ENCODE peak calls at places on chromosomes 2 and 18, in seven cellular contexts. T is spleen, Z is heart right ventricle, C is PC-3, H is lower leg skin, E is left ventricle myocardium inferior, N is heart left ventricle. L is an unnamed sample.

GRCh38 chr2:235483313-235483712 is 10.5 kb upstream of the AGAP1 start:
- DNase-seq in T (no peak), Z (no peak), C (no peak), H (no peak), E (no peak), N (no peak), L (no peak)

GRCh38 chr2:72276356-72276755 is 128.7 kb upstream of the CYP26B1 start:
- DNase-seq in T (no peak), Z (no peak), C (no peak), H (no peak), E (no peak), N (no peak), L (no peak)

GRCh38 chr2:26631815-26632214 is 9.4 kb downstream of the CIB4 start:
- DNase-seq in T (peak; percentile 48), Z (no peak), C (no peak), H (no peak), E (no peak), N (no peak), L (no peak)

GRCh38 chr2:124437811-124438210 is 412.7 kb downstream of the CNTNAP5 start:
- DNase-seq in T (no peak), Z (no peak), C (no peak), H (no peak), E (no peak), N (no peak), L (no peak)

GRCh38 chr2:171004833-171005232 is 75.8 kb downstream of the GORASP2 start:
- DNase-seq in T (no peak), Z (no peak), C (no peak), H (no peak), E (no peak), N (no peak), L (no peak)

GRCh38 chr18:75533954-75534353 is 106.5 kb upstream of the SMIM21 start:
- DNase-seq in T (no peak), Z (no peak), C (no peak), H (no peak), E (no peak), N (no peak), L (no peak)

GRCh38 chr2:37875332-37875976 is 49.6 kb upstream of the RMDN2 start:
- DNase-seq in T (no peak), Z (no peak), C (no peak), H (no peak), E (no peak), N (no peak), L (no peak)

GRCh38 chr2:667332-668000 is 9.7 kb downstream of the TMEM18 start:
- DNase-seq in T (no peak), Z (no peak), C (peak; percentile 86), H (peak; percentile 23), E (no peak), N (no peak), L (no peak)

GRCh38 chr2:29273704-29274611 is 158.7 kb downstream of the CLIP4 start:
- DNase-seq in T (no peak), Z (no peak), C (peak; percentile 71), H (peak; percentile 20), E (no peak), N (no peak), L (no peak)

GRCh38 chr18:12391487-12392136 is 14.6 kb upstream of the AFG3L2 start:
- DNase-seq in T (peak; percentile 32), Z (peak; percentile 29), C (peak; percentile 77), H (peak; percentile 88), E (no peak), N (peak; percentile 54), L (peak; percentile 64)

GRCh38 chr2:57981369-57981768 is 65.2 kb upstream of the VRK2 start:
- DNase-seq in T (no peak), Z (no peak), C (peak; percentile 96), H (no peak), E (no peak), N (no peak), L (no peak)

GRCh38 chr2:121242175-121242875 is 42.7 kb downstream of the TFCP2L1 start:
- DNase-seq in T (peak; percentile 56), Z (no peak), C (no peak), H (no peak), E (no peak), N (no peak), L (no peak)

GRCh38 chr2:147081826-147082225 is 763.0 kb upstream of the ACVR2A start:
- DNase-seq in T (no peak), Z (no peak), C (no peak), H (no peak), E (no peak), N (no peak), L (no peak)

GRCh38 chr2:166765141-166765540 is 123.1 kb upstream of the XIRP2 start:
- DNase-seq in T (no peak), Z (no peak), C (no peak), H (no peak), E (no peak), N (no peak), L (no peak)

GRCh38 chr2:241984271-241984655 is 114.7 kb downstream of the RTP5 start:
- DNase-seq in T (peak; percentile 38), Z (no peak), C (no peak), H (no peak), E (no peak), N (no peak), L (no peak)

GRCh38 chr2:9797086-9797485 is 46.2 kb upstream of the TAF1B start:
- DNase-seq in T (peak; percentile 57), Z (no peak), C (no peak), H (no peak), E (no peak), N (peak; percentile 11), L (no peak)

GRCh38 chr2:29920130-29920577 is 1.2 kb downstream of the ALK start:
- DNase-seq in T (peak; percentile 74), Z (peak; percentile 69), C (peak; percentile 35), H (no peak), E (peak; percentile 48), N (peak; percentile 64), L (peak; percentile 43)

GRCh38 chr2:218262631-218263586 is 2.1 kb downstream of the GPBAR1 start:
- DNase-seq in T (no peak), Z (peak; percentile 50), C (no peak), H (peak; percentile 83), E (no peak), N (no peak), L (no peak)

GRCh38 chr2:127498386-127498785 is 27.9 kb downstream of the IWS1 start:
- DNase-seq in T (no peak), Z (no peak), C (peak; percentile 83), H (no peak), E (no peak), N (no peak), L (no peak)

GRCh38 chr2:154623819-154624218 is 74.7 kb upstream of the KCNJ3 start:
- DNase-seq in T (no peak), Z (no peak), C (peak; percentile 49), H (no peak), E (no peak), N (peak; percentile 18), L (no peak)

GRCh38 chr2:64998658-64999061 is 9.5 kb downstream of the SLC1A4 start:
- DNase-seq in T (no peak), Z (no peak), C (no peak), H (no peak), E (no peak), N (peak; percentile 27), L (no peak)

GRCh38 chr18:9848170-9848854 is 37.5 kb upstream of the TXNDC2 start:
- DNase-seq in T (no peak), Z (no peak), C (no peak), H (peak; percentile 5), E (no peak), N (no peak), L (no peak)
- H3K4me3 ChIP-seq in T (no peak overlapping the region), Z (no peak overlapping the region), C (no peak overlapping the region), H (no peak overlapping the region), E (no peak overlapping the region), N (no peak overlapping the region), L (no peak overlapping the region)

GRCh38 chr2:196128749-196129148 is 42.6 kb downstream of the STK17B start:
- DNase-seq in T (no peak), Z (no peak), C (no peak), H (no peak), E (no peak), N (no peak), L (no peak)
- TF ChIP-seq CTCF in T (no peak), Z (no peak), C (no peak), H (no peak), E (no peak), N (no peak), L (no peak)

GRCh38 chr2:74919827-74920226 is 38.6 kb upstream of the POLE4 start:
- DNase-seq in T (peak; percentile 93), Z (peak; percentile 76), C (peak; percentile 77), H (peak; percentile 88), E (peak; percentile 60), N (peak; percentile 67), L (peak; percentile 21)
- H3K4me3 ChIP-seq in T (peak overlapping the region; percentile 32), Z (peak overlapping the region; percentile 30), C (peak overlapping the region; percentile 73), H (no peak overlapping the region), E (peak overlapping the region; percentile 56), N (no peak overlapping the region), L (no peak overlapping the region)

GRCh38 chr18:25351280-25351772 is 640 bp downstream of the ZNF521 start:
- DNase-seq in T (no peak), Z (no peak), C (no peak), H (no peak), E (no peak), N (no peak), L (no peak)

GRCh38 chr18:25353080-25353479 is 1.1 kb upstream of the ZNF521 start:
- DNase-seq in T (no peak), Z (no peak), C (no peak), H (no peak), E (no peak), N (no peak), L (no peak)

GRCh38 chr18:25350561-25351201 is 1.3 kb downstream of the ZNF521 start:
- DNase-seq in T (peak; percentile 78), Z (peak; percentile 60), C (no peak), H (peak; percentile 90), E (peak; percentile 64), N (peak; percentile 59), L (peak; percentile 69)

GRCh38 chr18:25352629-25353005 is 651 bp upstream of the ZNF521 start:
- DNase-seq in T (no peak), Z (no peak), C (no peak), H (no peak), E (no peak), N (no peak), L (no peak)

DNA sequence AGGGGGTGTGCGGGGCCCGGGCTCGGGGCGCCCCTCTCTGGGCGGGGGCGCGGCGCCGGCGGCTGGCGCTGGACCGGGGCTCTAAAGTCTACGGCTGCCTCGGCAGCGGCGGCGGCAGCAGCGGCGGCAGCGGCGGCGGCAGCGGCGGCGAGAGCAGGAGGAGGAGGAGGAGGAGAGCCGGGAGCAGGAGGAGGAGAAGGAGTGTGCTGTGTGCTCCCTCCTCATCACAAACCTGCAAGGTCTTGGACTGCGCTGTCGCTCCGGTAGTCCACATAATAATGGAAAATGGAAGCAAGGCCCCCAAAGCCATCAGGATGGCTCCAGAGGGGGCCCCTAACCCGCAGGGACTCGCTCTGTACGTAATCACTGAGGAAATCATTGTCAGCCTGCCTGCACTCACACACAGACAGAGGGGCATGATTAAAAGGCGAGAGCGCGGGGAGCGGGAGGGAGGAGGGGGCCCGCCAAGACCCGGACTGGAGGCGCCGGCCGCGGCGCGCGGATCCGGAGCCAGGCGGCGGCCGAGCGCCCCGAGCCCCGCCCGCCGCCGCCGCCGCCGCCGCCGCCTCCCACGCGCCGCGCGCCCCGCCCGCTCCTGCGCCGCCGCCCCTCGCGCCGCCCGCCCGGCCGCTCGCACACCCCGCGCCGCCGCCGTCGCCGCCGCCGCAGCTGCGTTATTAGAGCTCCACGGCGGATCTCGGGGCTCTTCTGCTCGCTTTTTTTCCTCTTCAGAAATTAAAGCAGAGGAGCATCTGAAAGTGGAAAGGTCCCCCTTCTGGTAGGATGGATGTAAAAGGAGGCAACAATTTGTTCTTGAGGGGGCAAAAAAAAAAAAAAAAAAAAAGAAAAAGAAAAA is at the start of gene ZNF521:
- DNase-seq in T (peak; percentile 88), Z (peak; percentile 86), C (peak; percentile 51), H (peak; percentile 97), E (peak; percentile 87), N (peak; percentile 89), L (peak; percentile 92)
- TF ChIP-seq CTCF in T (no peak), Z (no peak), C (peak; percentile 27), H (no peak), E (peak; percentile 40), N (no peak), L (no peak)

L was measured in uterus.